ENCODE peak calls at places on chromosomes 11 and 22, in nine cellular contexts. N is MM.1S, C is OCI-LY7, A is hepatocyte, P is GM23338, G is GM23248, R is PC-3, Q is SK-N-SH, K is neural progenitor cell. H is an unnamed sample.

GRCh38 chr22:36348760-36349159 is 39.0 kb downstream of the MYH9 start:
- DNase-seq in G (no peak), N (no peak), P (no peak), A (no peak), Q (no peak), C (no peak), R (no peak), K (no peak), H (no peak)

GRCh38 chr11:65781962-65782815 is 1.4 kb upstream of the AP5B1 start:
- DNase-seq in A (peak; percentile 19), G (no peak), C (no peak), P (no peak), N (no peak), K (no peak), Q (peak; percentile 43), R (no peak), H (no peak)

GRCh38 chr22:35435201-35435712 is 35.3 kb downstream of the MCM5 start:
- DNase-seq in P (no peak), K (no peak), G (peak; percentile 18), R (no peak), Q (no peak), C (no peak), N (no peak), A (no peak), H (no peak)

GRCh38 chr11:28089378-28089777 is 18.6 kb downstream of the KIF18A start:
- DNase-seq in R (peak; percentile 12), P (no peak), K (no peak), G (no peak), Q (no peak), C (no peak), N (no peak), A (no peak), H (no peak)

GRCh38 chr22:31344369-31345330 is 1.5 kb downstream of the PATZ1 start:
- DNase-seq in G (peak; percentile 50), Q (peak; percentile 39), K (peak; percentile 9), C (peak; percentile 65), A (peak; percentile 58), P (peak; percentile 25), N (no peak), R (peak; percentile 39), H (no peak)

GRCh38 chr11:132111781-132112380 is 741.5 kb downstream of the NTM start:
- DNase-seq in R (peak; percentile 76), C (no peak), P (no peak), N (no peak), G (peak; percentile 95), K (no peak), Q (no peak), A (no peak), H (no peak)

GRCh38 chr11:56497010-56497409 is 5.8 kb upstream of the OR5M8 start:
- DNase-seq in Q (no peak), G (no peak), P (no peak), C (no peak), A (no peak), K (no peak), R (no peak), N (no peak), H (no peak)

GRCh38 chr11:72155751-72156150 is 20.2 kb downstream of the FOLR3 start:
- DNase-seq in Q (no peak), P (no peak), A (no peak), R (no peak), G (no peak), N (no peak), C (no peak), K (no peak), H (no peak)

GRCh38 chr11:2699185-2699530 is 636 bp downstream of the KCNQ1OT1 start:
- DNase-seq in A (no peak), P (peak; percentile 37), C (peak; percentile 15), R (peak; percentile 11), K (no peak), Q (peak; percentile 57), N (no peak), G (peak; percentile 61), H (no peak)

GRCh38 chr11:13440100-13440855 is 22.7 kb downstream of the BTBD10 start:
- DNase-seq in Q (peak; percentile 64), C (no peak), N (no peak), A (peak; percentile 34), K (no peak), P (peak; percentile 54), R (peak; percentile 79), G (peak; percentile 96), H (peak; percentile 3)

GRCh38 chr11:61893981-61894380 is 2.6 kb upstream of the FADS3 start:
- DNase-seq in C (no peak), N (no peak), P (no peak), G (peak; percentile 91), Q (no peak), A (no peak), K (no peak), R (peak; percentile 78), H (no peak)

GRCh38 chr22:48739348-48740085 is 1088.2 kb downstream of the BRD1 start:
- DNase-seq in Q (no peak), G (no peak), P (no peak), C (no peak), R (no peak), K (no peak), A (no peak), N (no peak), H (no peak)

GRCh38 chr22:35043251-35043931 is 22.6 kb upstream of the ISX start:
- DNase-seq in A (no peak), C (peak; percentile 20), G (peak; percentile 16), R (peak; percentile 18), N (peak; percentile 20), P (peak; percentile 56), Q (no peak), K (no peak), H (no peak)

GRCh38 chr11:65047581-65048422 is 6.8 kb downstream of the SAC3D1 start:
- DNase-seq in A (no peak), Q (no peak), K (no peak), G (peak; percentile 51), P (peak; percentile 58), N (no peak), C (no peak), R (no peak), H (no peak)

GRCh38 chr22:20644071-20644642 is 129.8 kb upstream of the SERPIND1 start:
- DNase-seq in P (no peak), N (no peak), K (no peak), G (no peak), R (no peak), C (no peak), Q (no peak), A (no peak), H (no peak)

GRCh38 chr11:77316733-77317342 is 15.4 kb upstream of the GDPD4 start:
- DNase-seq in N (no peak), Q (no peak), R (no peak), P (no peak), C (no peak), A (no peak), G (no peak), K (no peak), H (no peak)

GRCh38 chr11:65150513-65151271 is 16.4 kb upstream of the SYVN1 start:
- DNase-seq in A (peak; percentile 84), G (peak; percentile 96), P (no peak), K (no peak), C (no peak), Q (peak; percentile 82), N (no peak), R (peak; percentile 98), H (peak; percentile 90)

GRCh38 chr11:72840780-72841179 is 26.6 kb downstream of the ATG16L2 start:
- DNase-seq in K (no peak), P (no peak), N (no peak), R (peak; percentile 25), A (no peak), C (no peak), G (peak; percentile 91), Q (no peak), H (no peak)

GRCh38 chr11:125376856-125377255 is 119.2 kb downstream of the FEZ1 start:
- DNase-seq in N (no peak), G (peak; percentile 64), R (peak; percentile 48), K (no peak), P (no peak), A (no peak), C (no peak), Q (no peak), H (no peak)
- TF ChIP-seq EZH2phosphoT487 in N (no peak), G (no peak), R (no peak), K (no peak), P (no peak), A (no peak), C (no peak), Q (no peak), H (no peak)

GRCh38 chr11:33667819-33668467 is 32.7 kb downstream of the C11orf91 start:
- DNase-seq in G (no peak), Q (no peak), K (no peak), R (no peak), A (no peak), C (no peak), P (no peak), N (no peak), H (no peak)

GRCh38 chr11:33663121-33663520 is 37.5 kb downstream of the C11orf91 start:
- DNase-seq in K (no peak), C (no peak), Q (no peak), A (no peak), G (no peak), N (no peak), R (no peak), P (no peak), H (no peak)

GRCh38 chr11:33664166-33664565 is 36.5 kb downstream of the C11orf91 start:
- DNase-seq in Q (no peak), K (no peak), G (no peak), C (no peak), A (no peak), N (no peak), R (no peak), P (no peak), H (no peak)

GRCh38 chr11:33665666-33666065 is 35.0 kb downstream of the C11orf91 start:
- DNase-seq in G (no peak), Q (no peak), A (no peak), P (no peak), N (no peak), K (no peak), R (no peak), C (no peak), H (no peak)

GRCh38 chr11:33664829-33665228 is 35.8 kb downstream of the C11orf91 start:
- DNase-seq in K (no peak), A (no peak), C (no peak), Q (no peak), G (no peak), N (no peak), P (no peak), R (no peak), H (no peak)
- TF ChIP-seq EZH2phosphoT487 in K (no peak), A (no peak), C (no peak), Q (no peak), G (no peak), N (no peak), P (no peak), R (no peak), H (no peak)

DNA sequence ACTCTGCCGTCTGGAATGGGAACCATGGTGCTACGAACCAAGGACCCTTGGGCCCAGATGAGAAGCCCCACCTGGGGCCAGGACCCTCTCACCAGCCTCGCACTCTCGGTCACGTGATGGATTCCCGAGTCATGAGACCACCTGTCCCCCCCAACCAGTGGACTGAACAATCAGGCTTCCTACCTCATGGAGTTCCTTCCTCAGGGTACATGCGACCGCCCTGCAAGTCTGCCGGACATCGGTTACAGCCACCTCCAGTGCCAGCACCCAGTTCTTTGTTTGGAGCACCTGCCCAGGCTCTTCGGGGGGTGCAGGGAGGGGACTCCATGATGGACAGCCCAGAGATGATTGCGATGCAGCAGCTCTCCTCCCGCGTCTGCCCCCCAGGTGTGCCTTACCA is 20.8 kb upstream of the SLC25A18 start:
- DNase-seq in G (no peak), R (no peak), P (no peak), A (no peak), Q (no peak), K (no peak), C (no peak), N (no peak), H (no peak)
- TF ChIP-seq EZH2phosphoT487 in G (no peak), R (no peak), P (no peak), A (no peak), Q (no peak), K (no peak), C (no peak), N (no peak), H (no peak)

GRCh38 chr11:101907826-101908225 is 7.0 kb upstream of the CEP126 start:
- DNase-seq in K (no peak), P (no peak), R (no peak), G (no peak), Q (no peak), N (no peak), A (no peak), C (no peak), H (no peak)
- TF ChIP-seq EZH2phosphoT487 in K (no peak), P (no peak), R (no peak), G (no peak), Q (no peak), N (no peak), A (no peak), C (no peak), H (no peak)